ENCODE peak calls at places on chromosomes 7 and 10, in six cellular contexts. U is heart right ventricle; T is stimulated activated CD4-positive, alpha-beta T cell treated with anti-CD3 and anti-CD28 coated beads, Interleukin-1b, Interleukin-23, amount 100 ng/mL, for 4 hours; Q is tibial artery; Y is left colon; D is stimulated activated naive CD4-positive, alpha-beta T cell. M is an unnamed sample.

GRCh38 chr7:138358850-138359341 is 101.2 kb upstream of the TRIM24 start:
- DNase-seq in U (no peak), T (no peak), D (no peak), Q (no peak), Y (no peak), M (no peak)

GRCh38 chr10:97714401-97715258 is 1.1 kb downstream of the MARVELD1 start:
- DNase-seq in Y (peak), D (no peak), U (peak), T (peak), Q (peak), M (peak)

GRCh38 chr10:117991701-117992100 is 55.0 kb downstream of the RAB11FIP2 start:
- DNase-seq in U (no peak), D (no peak), T (no peak), Y (no peak), Q (no peak), M (no peak)

GRCh38 chr10:131838921-131839320 is 61.9 kb upstream of the PPP2R2D start:
- DNase-seq in U (no peak), Y (no peak), Q (peak), T (no peak), D (no peak), M (no peak)

GRCh38 chr10:103612462-103613365 is 119.2 kb downstream of the NEURL1 start:
- DNase-seq in Y (no peak), Q (no peak), U (no peak), D (no peak), T (no peak), M (no peak)

GRCh38 chr7:86932038-86932512 is 127.4 kb downstream of the ELAPOR2 start:
- DNase-seq in Q (peak), Y (no peak), U (no peak), D (no peak), T (no peak), M (no peak)

GRCh38 chr10:36515313-36515712 is 610.1 kb upstream of the ANKRD30A start:
- DNase-seq in Q (no peak), U (no peak), T (no peak), D (no peak), Y (no peak), M (no peak)

GRCh38 chr7:99919814-99920618 is 686 bp upstream of the TRIM4 start:
- DNase-seq in Q (no peak), D (no peak), U (no peak), Y (no peak), T (no peak), M (no peak)

GRCh38 chr10:43258922-43259247 is 8.0 kb downstream of the RASGEF1A start:
- DNase-seq in D (no peak), Y (no peak), Q (no peak), U (no peak), T (no peak), M (no peak)

GRCh38 chr10:22737587-22737986 is 23.2 kb upstream of the PIP4K2A start:
- DNase-seq in D (no peak), Q (peak), U (no peak), Y (no peak), T (no peak), M (peak)

GRCh38 chr7:55367283-55367840 is 2.2 kb downstream of the LANCL2 start:
- DNase-seq in D (no peak), T (no peak), U (no peak), Q (no peak), Y (no peak), M (no peak)

GRCh38 chr10:62050941-62051433 is 149.5 kb downstream of the ARID5B start:
- DNase-seq in Y (no peak), T (peak), D (peak), Q (peak), U (peak), M (peak)

GRCh38 chr10:57657164-57657765 is 610.4 kb downstream of the IPMK start:
- DNase-seq in D (no peak), U (peak), Y (peak), Q (peak), T (no peak), M (no peak)

GRCh38 chr10:43264987-43265798 is 1.7 kb downstream of the RASGEF1A start:
- DNase-seq in T (no peak), Y (no peak), Q (no peak), D (no peak), U (no peak), M (peak)

GRCh38 chr10:1600861-1601260 is 136.5 kb downstream of the ADARB2 start:
- DNase-seq in D (no peak), Q (no peak), T (no peak), Y (no peak), U (no peak), M (no peak)

GRCh38 chr7:118288098-118288497 is 63.6 kb downstream of the ANKRD7 start:
- DNase-seq in Y (no peak), Q (no peak), T (no peak), D (no peak), U (no peak), M (no peak)